ENCODE peak calls at places on chromosomes 5 and 9, in seven cellular contexts. M is RWPE2, P is left ventricle myocardium inferior, X is K562, W is breast epithelium, Y is gastrocnemius medialis, T is A673. Q is an unnamed sample.
A peak's percentile ranks its signal among the peaks of the same experiment; 100 is the strongest.

GRCh38 chr5:177370488-177371119 is 12.9 kb downstream of the RGS14 start:
- DNase-seq in X (peak; percentile 97), Y (peak; percentile 65), T (peak; percentile 85), W (peak; percentile 73), P (peak; percentile 70), M (peak; percentile 97), Q (peak; percentile 94)

GRCh38 chr5:96919754-96920197 is 16.1 kb upstream of the LNPEP start:
- DNase-seq in P (no peak), Y (no peak), X (no peak), M (no peak), W (no peak), T (no peak), Q (no peak)

GRCh38 chr9:4604678-4605095 is 57.4 kb upstream of the PLPP6 start:
- DNase-seq in P (no peak), W (peak; percentile 58), M (no peak), Y (peak; percentile 17), X (peak; percentile 72), T (peak; percentile 88), Q (no peak)

GRCh38 chr5:2519153-2519552 is 232.3 kb downstream of the IRX2 start:
- DNase-seq in T (no peak), M (no peak), X (no peak), P (no peak), Y (no peak), W (no peak), Q (no peak)

GRCh38 chr9:88949425-88949824 is 41.8 kb upstream of the S1PR3 start:
- DNase-seq in X (peak; percentile 64), M (no peak), T (peak; percentile 95), W (no peak), P (peak; percentile 50), Y (no peak), Q (no peak)

GRCh38 chr9:14433841-14434511 is 120.0 kb upstream of the NFIB start:
- DNase-seq in M (no peak), Y (no peak), W (no peak), P (no peak), X (peak; percentile 48), T (peak; percentile 73), Q (no peak)

GRCh38 chr9:78971505-78971904 is 600.3 kb upstream of the TLE4 start:
- DNase-seq in Y (no peak), P (no peak), X (no peak), M (no peak), T (no peak), W (no peak), Q (no peak)

GRCh38 chr5:103259705-103260355 is 1.3 kb downstream of the MACIR start:
- DNase-seq in Y (no peak), W (no peak), P (no peak), X (peak; percentile 60), T (peak; percentile 71), M (no peak), Q (no peak)

GRCh38 chr5:153571157-153571556 is 80.7 kb downstream of the GRIA1 start:
- DNase-seq in M (no peak), T (no peak), P (no peak), Y (no peak), X (no peak), W (no peak), Q (no peak)

GRCh38 chr5:143796753-143797152 is 15.2 kb upstream of the HMHB1 start:
- DNase-seq in T (no peak), M (no peak), Y (no peak), W (no peak), P (no peak), X (no peak), Q (no peak)

GRCh38 chr9:133225171-133226011 is 16.3 kb upstream of the OBP2B start:
- DNase-seq in Y (no peak), T (no peak), M (no peak), X (no peak), P (peak; percentile 50), W (no peak), Q (no peak)

GRCh38 chr9:87089963-87090362 is 142.7 kb upstream of the GAS1 start:
- DNase-seq in T (no peak), M (no peak), X (no peak), W (no peak), Y (no peak), P (no peak), Q (no peak)

GRCh38 chr5:80760178-80760577 is 105.4 kb upstream of the DHFR start:
- DNase-seq in X (no peak), Y (no peak), M (no peak), P (no peak), W (no peak), T (no peak), Q (no peak)

GRCh38 chr9:73548201-73548600 is 396.5 kb downstream of the ANXA1 start:
- DNase-seq in P (no peak), T (no peak), Y (no peak), M (no peak), W (no peak), X (no peak), Q (no peak)

GRCh38 chr9:122835313-122835731 is 6.9 kb upstream of the PDCL start:
- DNase-seq in P (no peak), W (no peak), T (peak; percentile 60), X (no peak), Y (no peak), M (no peak), Q (no peak)

GRCh38 chr5:35294976-35295375 is 64.7 kb upstream of the PRLR start:
- DNase-seq in W (no peak), P (no peak), X (no peak), T (peak; percentile 43), M (no peak), Y (no peak), Q (no peak)

GRCh38 chr5:112867411-112867810 is 6.3 kb downstream of the SRP19 start:
- DNase-seq in X (no peak), T (no peak), P (no peak), W (no peak), M (no peak), Y (no peak), Q (no peak)

GRCh38 chr9:130860458-130861316 is 25.6 kb downstream of the ABL1 start:
- DNase-seq in M (peak; percentile 76), X (peak; percentile 95), W (no peak), T (peak; percentile 37), P (peak; percentile 83), Y (peak; percentile 74), Q (peak; percentile 89)

GRCh38 chr5:74296685-74297084 is 343.8 kb downstream of the ENC1 start:
- DNase-seq in T (no peak), W (no peak), M (no peak), P (no peak), X (no peak), Y (no peak), Q (no peak)

GRCh38 chr9:34992376-34992951 is 2.9 kb downstream of the DNAJB5 start:
- DNase-seq in Y (peak; percentile 91), T (peak; percentile 60), W (no peak), P (peak; percentile 62), X (peak; percentile 73), M (peak; percentile 84), Q (peak; percentile 97)

GRCh38 chr5:109920736-109921135 is 231.0 kb downstream of the MAN2A1 start:
- DNase-seq in T (no peak), Y (no peak), M (no peak), X (no peak), P (no peak), W (no peak), Q (no peak)

GRCh38 chr9:85723220-85723619 is 18.5 kb downstream of the AGTPBP1 start:
- DNase-seq in P (peak; percentile 22), M (no peak), T (no peak), Y (no peak), W (no peak), X (no peak), Q (no peak)

GRCh38 chr5:81212211-81212687 is 20.9 kb upstream of the CKMT2 start:
- DNase-seq in M (no peak), Y (no peak), W (no peak), P (no peak), T (no peak), X (no peak), Q (no peak)

GRCh38 chr5:151592855-151593408 is 1.8 kb upstream of the FAT2 start:
- DNase-seq in M (no peak), P (peak; percentile 18), Y (no peak), W (no peak), X (no peak), T (no peak), Q (no peak)

GRCh38 chr9:134316444-134317160 is 9.7 kb upstream of the RXRA start:
- DNase-seq in T (no peak), W (no peak), Y (no peak), P (peak; percentile 61), X (peak; percentile 51), M (no peak), Q (peak; percentile 71)

GRCh38 chr5:76230711-76231285 is 147.6 kb downstream of the SV2C start:
- DNase-seq in Y (no peak), X (no peak), M (no peak), W (no peak), T (no peak), P (no peak), Q (no peak)

GRCh38 chr9:130530932-130531331 is 48.4 kb upstream of the FUBP3 start:
- DNase-seq in W (no peak), X (no peak), P (peak; percentile 72), Y (peak; percentile 24), M (no peak), T (no peak), Q (peak; percentile 54)

GRCh38 chr9:127144670-127145458 is 22.4 kb upstream of the ANGPTL2 start:
- DNase-seq in X (peak; percentile 15), M (no peak), P (peak; percentile 59), Y (peak; percentile 84), T (no peak), W (no peak), Q (peak; percentile 72)

GRCh38 chr5:179275941-179276837 is 69.1 kb downstream of the ADAMTS2 start:
- DNase-seq in T (no peak), X (peak; percentile 46), Y (peak; percentile 64), W (no peak), M (no peak), P (peak; percentile 76), Q (peak; percentile 90)

GRCh38 chr9:105148328-105149006 is 96.0 kb upstream of the SLC44A1 start:
- DNase-seq in W (no peak), Y (no peak), X (no peak), T (no peak), M (no peak), P (no peak), Q (no peak)
- TF ChIP-seq CTCF in W (no peak), Y (no peak), X (no peak), T (no peak), M (no peak), P (no peak), Q (no peak)

GRCh38 chr9:136567651-136568287 is 21.9 kb upstream of the NOTCH1 start:
- DNase-seq in W (peak; percentile 71), P (peak; percentile 73), T (peak; percentile 62), M (peak; percentile 89), Y (no peak), X (no peak), Q (peak; percentile 78)
- H3K4me3 ChIP-seq in W (no peak overlapping the region), P (no peak overlapping the region), T (no peak overlapping the region), M (no peak overlapping the region), Y (no peak overlapping the region), X (no peak overlapping the region), Q (no peak overlapping the region)

GRCh38 chr5:139368613-139369012 is 14.5 kb downstream of the SLC23A1 start:
- DNase-seq in Y (no peak), X (peak; percentile 41), M (no peak), P (no peak), W (no peak), T (peak; percentile 39), Q (no peak)
- TF ChIP-seq CTCF in Y (no peak), X (peak; percentile 11), M (peak; percentile 29), P (no peak), W (no peak), T (peak; percentile 36), Q (no peak)

GRCh38 chr9:118222375-118222774 is 518.2 kb downstream of the TLR4 start:
- DNase-seq in P (no peak), Y (no peak), M (no peak), T (no peak), W (no peak), X (no peak), Q (no peak)

GRCh38 chr9:118223111-118223510 is 518.9 kb downstream of the TLR4 start:
- DNase-seq in X (no peak), Y (no peak), M (no peak), T (no peak), P (no peak), W (no peak), Q (no peak)
- H3K4me3 ChIP-seq in X (no peak overlapping the region), Y (no peak overlapping the region), M (no peak overlapping the region), T (no peak overlapping the region), P (no peak overlapping the region), W (no peak overlapping the region), Q (no peak overlapping the region)